ENCODE peak calls at places on chromosome 18, in seven cellular contexts. One of them, this sample, is unnamed.

GRCh38 chr18:25310045-25310444 is 41.9 kb downstream of the ZNF521 start:
- DNase-seq in GM12878: no peak
- DNase-seq in HCT116: peak; percentile 7
- DNase-seq in K562: peak; percentile 58
- DNase-seq in GM23338: peak; percentile 68
- DNase-seq in HepG2: no peak
- DNase-seq in endothelial cell of umbilical vein: peak; percentile 75
- DNase-seq in this sample: no peak

GRCh38 chr18:77487951-77488740 is 238.5 kb downstream of the GALR1 start:
- DNase-seq in GM12878: no peak
- DNase-seq in HCT116: no peak
- DNase-seq in K562: no peak
- DNase-seq in GM23338: no peak
- DNase-seq in HepG2: no peak
- DNase-seq in endothelial cell of umbilical vein: no peak
- DNase-seq in this sample: no peak

GRCh38 chr18:48356909-48357631 is 52.1 kb downstream of the ZBTB7C start:
- DNase-seq in GM12878: no peak
- DNase-seq in HCT116: no peak
- DNase-seq in K562: no peak
- DNase-seq in GM23338: peak; percentile 30
- DNase-seq in HepG2: no peak
- DNase-seq in endothelial cell of umbilical vein: no peak
- DNase-seq in this sample: no peak

GRCh38 chr18:57943723-57944122 is 100.3 kb upstream of the NEDD4L start:
- DNase-seq in GM12878: no peak
- DNase-seq in HCT116: no peak
- DNase-seq in K562: no peak
- DNase-seq in GM23338: no peak
- DNase-seq in HepG2: no peak
- DNase-seq in endothelial cell of umbilical vein: no peak
- DNase-seq in this sample: no peak

GRCh38 chr18:67400502-67401117 is 115.9 kb downstream of the DSEL start:
- DNase-seq in GM12878: no peak
- DNase-seq in HCT116: no peak
- DNase-seq in K562: no peak
- DNase-seq in GM23338: no peak
- DNase-seq in HepG2: no peak
- DNase-seq in endothelial cell of umbilical vein: peak; percentile 25
- DNase-seq in this sample: no peak

GRCh38 chr18:998976-999375 is 94.3 kb downstream of the ADCYAP1 start:
- DNase-seq in GM12878: no peak
- DNase-seq in HCT116: no peak
- DNase-seq in K562: no peak
- DNase-seq in GM23338: peak; percentile 58
- DNase-seq in HepG2: no peak
- DNase-seq in endothelial cell of umbilical vein: no peak
- DNase-seq in this sample: no peak

GRCh38 chr18:3654442-3655253 is 204.7 kb downstream of the TGIF1 start:
- DNase-seq in GM12878: no peak
- DNase-seq in HCT116: no peak
- DNase-seq in K562: peak; percentile 61
- DNase-seq in GM23338: no peak
- DNase-seq in HepG2: peak; percentile 72
- DNase-seq in endothelial cell of umbilical vein: no peak
- DNase-seq in this sample: no peak

GRCh38 chr18:22486667-22487066 is 69.0 kb upstream of the CTAGE1 start:
- DNase-seq in GM12878: no peak
- DNase-seq in HCT116: no peak
- DNase-seq in K562: no peak
- DNase-seq in GM23338: no peak
- DNase-seq in HepG2: no peak
- DNase-seq in endothelial cell of umbilical vein: no peak
- DNase-seq in this sample: no peak

GRCh38 chr18:67932261-67932660 is 415.7 kb upstream of the DSEL start:
- DNase-seq in GM12878: no peak
- DNase-seq in HCT116: no peak
- DNase-seq in K562: no peak
- DNase-seq in GM23338: no peak
- DNase-seq in HepG2: no peak
- DNase-seq in endothelial cell of umbilical vein: no peak
- DNase-seq in this sample: no peak

GRCh38 chr18:11886629-11887028 is 21.5 kb downstream of the MPPE1 start:
- DNase-seq in GM12878: no peak
- DNase-seq in HCT116: no peak
- DNase-seq in K562: no peak
- DNase-seq in GM23338: no peak
- DNase-seq in HepG2: no peak
- DNase-seq in endothelial cell of umbilical vein: no peak
- DNase-seq in this sample: no peak

GRCh38 chr18:3529597-3529996 is 79.6 kb downstream of the TGIF1 start:
- DNase-seq in GM12878: no peak
- DNase-seq in HCT116: no peak
- DNase-seq in K562: no peak
- DNase-seq in GM23338: no peak
- DNase-seq in HepG2: no peak
- DNase-seq in endothelial cell of umbilical vein: no peak
- DNase-seq in this sample: no peak

GRCh38 chr18:48655460-48655859 is 116.6 kb downstream of the CTIF start:
- DNase-seq in GM12878: no peak
- DNase-seq in HCT116: no peak
- DNase-seq in K562: no peak
- DNase-seq in GM23338: no peak
- DNase-seq in HepG2: no peak
- DNase-seq in endothelial cell of umbilical vein: no peak
- DNase-seq in this sample: no peak

GRCh38 chr18:44149706-44150105 is 531.0 kb upstream of the SETBP1 start:
- DNase-seq in GM12878: no peak
- DNase-seq in HCT116: no peak
- DNase-seq in K562: no peak
- DNase-seq in GM23338: no peak
- DNase-seq in HepG2: no peak
- DNase-seq in endothelial cell of umbilical vein: peak; percentile 13
- DNase-seq in this sample: no peak

GRCh38 chr18:52341617-52342381 is 1.8 kb downstream of the DCC start:
- DNase-seq in GM12878: no peak
- DNase-seq in HCT116: no peak
- DNase-seq in K562: no peak
- DNase-seq in GM23338: peak; percentile 66
- DNase-seq in HepG2: no peak
- DNase-seq in endothelial cell of umbilical vein: no peak
- DNase-seq in this sample: no peak

GRCh38 chr18:79511671-79512301 is 116.1 kb downstream of the NFATC1 start:
- DNase-seq in GM12878: no peak
- DNase-seq in HCT116: no peak
- DNase-seq in K562: no peak
- DNase-seq in GM23338: no peak
- DNase-seq in HepG2: no peak
- DNase-seq in endothelial cell of umbilical vein: no peak
- DNase-seq in this sample: no peak

GRCh38 chr18:63789327-63789726 is 14.1 kb downstream of the SERPINB7 start:
- DNase-seq in GM12878: no peak
- DNase-seq in HCT116: no peak
- DNase-seq in K562: no peak
- DNase-seq in GM23338: no peak
- DNase-seq in HepG2: no peak
- DNase-seq in endothelial cell of umbilical vein: no peak
- DNase-seq in this sample: no peak

GRCh38 chr18:74598350-74599001 is 806 bp downstream of the ZNF407 start:
- DNase-seq in GM12878: no peak
- DNase-seq in HCT116: peak; percentile 27
- DNase-seq in K562: peak; percentile 55
- DNase-seq in GM23338: peak; percentile 52
- DNase-seq in HepG2: peak; percentile 60
- DNase-seq in endothelial cell of umbilical vein: no peak
- DNase-seq in this sample: no peak

GRCh38 chr18:22494771-22495170 is 77.1 kb upstream of the CTAGE1 start:
- DNase-seq in GM12878: no peak
- DNase-seq in HCT116: no peak
- DNase-seq in K562: no peak
- DNase-seq in GM23338: no peak
- DNase-seq in HepG2: no peak
- DNase-seq in endothelial cell of umbilical vein: peak; percentile 70
- DNase-seq in this sample: no peak

GRCh38 chr18:38362286-38362792 is 796.7 kb upstream of the CELF4 start:
- DNase-seq in GM12878: no peak
- DNase-seq in HCT116: no peak
- DNase-seq in K562: no peak
- DNase-seq in GM23338: peak; percentile 9
- DNase-seq in HepG2: no peak
- DNase-seq in endothelial cell of umbilical vein: no peak
- DNase-seq in this sample: no peak

GRCh38 chr18:79944126-79944731 is 7.2 kb downstream of the SLC66A2 start:
- DNase-seq in GM12878: no peak
- DNase-seq in HCT116: no peak
- DNase-seq in K562: no peak
- DNase-seq in GM23338: peak; percentile 31
- DNase-seq in HepG2: no peak
- DNase-seq in endothelial cell of umbilical vein: no peak
- DNase-seq in this sample: no peak

DNA sequence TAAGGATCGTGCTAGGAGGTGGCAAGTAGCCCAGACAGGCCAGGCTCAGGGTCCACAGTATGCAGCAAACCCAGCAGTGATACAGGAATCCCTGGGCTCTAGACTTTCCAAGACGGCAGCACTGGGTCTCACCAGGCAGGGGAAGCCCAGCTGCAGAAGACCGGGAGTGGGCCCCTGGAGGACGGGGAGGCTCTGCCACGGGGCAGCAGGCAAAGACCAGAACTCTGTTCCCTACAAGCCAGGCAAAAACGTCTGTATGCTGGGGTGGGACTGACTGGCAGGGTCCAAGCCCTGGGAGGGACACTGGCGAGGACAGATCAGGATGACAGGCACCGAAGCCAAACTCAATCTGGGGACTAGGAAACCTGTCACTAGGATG is 98.9 kb upstream of the SEC11C start:
- DNase-seq in GM12878: no peak
- DNase-seq in HCT116: no peak
- DNase-seq in K562: no peak
- DNase-seq in GM23338: no peak
- DNase-seq in HepG2: no peak
- DNase-seq in endothelial cell of umbilical vein: no peak
- DNase-seq in this sample: no peak
- TF ChIP-seq POLR2AphosphoS5 in GM12878: no peak
- TF ChIP-seq POLR2AphosphoS5 in HCT116: no peak
- TF ChIP-seq POLR2AphosphoS5 in K562: no peak
- TF ChIP-seq POLR2AphosphoS5 in GM23338: no peak
- TF ChIP-seq POLR2AphosphoS5 in HepG2: no peak
- TF ChIP-seq POLR2AphosphoS5 in endothelial cell of umbilical vein: no peak
- TF ChIP-seq POLR2AphosphoS5 in this sample: no peak

DNA sequence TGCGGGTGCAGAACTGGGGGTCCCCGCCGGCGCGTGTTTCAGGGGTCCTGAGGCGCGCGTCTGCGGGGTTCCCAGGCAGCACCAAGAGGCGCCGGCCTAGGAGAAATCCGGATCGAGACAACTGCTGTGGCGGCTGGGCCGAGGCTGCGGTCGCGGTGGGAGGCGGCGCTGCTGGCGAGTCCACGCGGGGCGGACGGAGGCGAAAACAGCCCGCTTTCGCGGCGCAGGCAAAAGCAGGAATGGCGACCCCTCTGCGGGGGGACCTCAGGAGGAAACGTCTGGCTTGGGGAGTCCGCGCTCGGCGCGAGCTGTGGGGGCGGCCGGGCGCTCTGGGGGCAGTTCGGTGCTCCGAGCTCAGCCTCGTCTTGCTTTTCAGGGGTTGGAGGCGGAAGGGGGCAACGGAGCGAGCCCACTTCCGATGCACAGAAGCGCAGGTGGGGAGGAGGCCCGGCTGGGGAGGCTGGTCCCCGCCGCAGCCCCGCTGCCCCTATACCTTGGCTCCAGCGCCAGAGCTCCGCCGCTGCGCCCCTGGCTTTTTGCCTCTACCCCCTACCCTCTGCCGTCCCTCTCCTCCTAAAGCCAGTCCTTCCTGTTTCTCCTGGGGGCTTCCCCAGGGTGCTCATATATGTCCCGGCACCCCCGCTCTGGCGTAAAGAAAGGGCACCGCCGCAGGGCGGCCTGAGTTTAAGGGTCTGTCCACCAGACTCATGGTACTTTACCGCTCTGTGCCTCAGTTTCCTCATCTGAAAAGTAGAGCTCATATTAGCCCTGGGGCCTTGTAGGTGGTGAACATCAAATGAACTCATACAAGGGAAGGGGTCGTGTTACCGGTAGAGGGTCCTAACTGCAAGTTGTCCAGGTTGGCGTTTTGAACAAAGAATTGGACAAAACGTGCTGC is 81.3 kb upstream of the LDLRAD4 start:
- DNase-seq in GM12878: no peak
- DNase-seq in HCT116: no peak
- DNase-seq in K562: no peak
- DNase-seq in GM23338: peak; percentile 39
- DNase-seq in HepG2: no peak
- DNase-seq in endothelial cell of umbilical vein: peak; percentile 22
- DNase-seq in this sample: no peak
- H3K4me3 ChIP-seq in GM12878: peak overlapping the region; percentile 82
- H3K4me3 ChIP-seq in HCT116: no peak overlapping the region
- H3K4me3 ChIP-seq in K562: no peak overlapping the region
- H3K4me3 ChIP-seq in GM23338: peak overlapping the region; percentile 70
- H3K4me3 ChIP-seq in HepG2: peak overlapping the region; percentile 81
- H3K4me3 ChIP-seq in endothelial cell of umbilical vein: peak overlapping the region; percentile 56
- H3K4me3 ChIP-seq in this sample: no peak overlapping the region

DNA sequence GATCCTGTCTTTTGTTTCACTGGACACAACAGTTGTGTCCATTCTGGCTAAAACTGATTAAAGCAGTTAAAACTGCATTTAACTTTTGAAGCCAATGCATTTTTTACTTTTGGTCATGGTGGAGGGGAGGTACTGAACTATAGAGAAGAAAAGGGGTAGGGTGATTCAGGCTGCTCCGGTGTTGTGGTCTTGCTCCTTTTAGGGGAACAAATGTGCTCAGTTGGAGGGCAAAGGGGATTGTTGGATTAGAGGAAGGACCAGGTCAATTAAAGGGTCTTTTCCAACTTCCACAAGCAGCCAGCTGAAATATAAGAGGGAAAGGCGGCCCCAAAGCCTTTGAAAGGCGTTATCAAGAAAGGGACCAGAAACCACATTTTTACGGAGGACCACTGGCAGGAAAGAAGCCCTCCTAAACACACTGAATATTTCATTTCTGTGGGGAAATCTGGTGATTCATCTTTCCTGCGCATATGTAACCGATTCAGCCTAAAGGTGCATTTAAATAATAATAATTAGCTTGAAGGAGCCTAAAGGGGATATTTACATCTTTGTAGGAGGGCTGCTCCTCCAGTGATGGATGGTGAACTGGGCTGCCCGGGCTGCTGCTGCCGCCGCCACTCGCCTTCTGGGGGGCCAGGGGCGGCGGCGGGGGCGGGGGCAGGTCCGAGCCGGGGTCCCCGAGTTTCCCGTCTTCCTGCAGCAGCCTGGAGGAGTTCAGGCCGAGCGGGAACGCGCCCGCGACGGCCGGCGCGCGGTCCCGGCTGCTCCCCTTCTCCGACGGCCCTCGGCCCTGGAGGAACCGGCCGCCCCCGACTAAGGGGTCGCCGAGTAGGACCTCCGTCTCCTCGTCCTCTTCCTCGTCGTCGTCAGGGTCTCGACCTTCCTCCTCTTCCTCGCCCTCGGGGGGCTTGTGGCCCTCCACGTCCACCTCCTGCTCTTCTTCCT is 5.2 kb downstream of the SKOR2 start:
- DNase-seq in GM12878: no peak
- DNase-seq in HCT116: no peak
- DNase-seq in K562: no peak
- DNase-seq in GM23338: peak; percentile 51
- DNase-seq in HepG2: no peak
- DNase-seq in endothelial cell of umbilical vein: no peak
- DNase-seq in this sample: no peak
- TF ChIP-seq EZH2 in GM12878: no peak
- TF ChIP-seq EZH2 in HCT116: no peak
- TF ChIP-seq EZH2 in K562: no peak
- TF ChIP-seq EZH2 in GM23338: peak; percentile 71
- TF ChIP-seq EZH2 in HepG2: no peak
- TF ChIP-seq EZH2 in endothelial cell of umbilical vein: peak; percentile 19
- TF ChIP-seq EZH2 in this sample: no peak

GRCh38 chr18:31942301-31942998 is 478 bp downstream of the TRAPPC8 start:
- DNase-seq in GM12878: no peak
- DNase-seq in HCT116: no peak
- DNase-seq in K562: peak; percentile 76
- DNase-seq in GM23338: peak; percentile 52
- DNase-seq in HepG2: no peak
- DNase-seq in endothelial cell of umbilical vein: peak; percentile 73
- DNase-seq in this sample: no peak
- TF ChIP-seq POLR2AphosphoS5 in GM12878: peak; percentile 11
- TF ChIP-seq POLR2AphosphoS5 in HCT116: no peak
- TF ChIP-seq POLR2AphosphoS5 in K562: no peak
- TF ChIP-seq POLR2AphosphoS5 in GM23338: no peak
- TF ChIP-seq POLR2AphosphoS5 in HepG2: no peak
- TF ChIP-seq POLR2AphosphoS5 in endothelial cell of umbilical vein: no peak
- TF ChIP-seq POLR2AphosphoS5 in this sample: no peak